ENCODE peak calls at places on chromosomes 4 and X, in nine cellular contexts. O is GM23338, U is astrocyte of the spinal cord, P is ovary, W is thoracic aorta, F is psoas muscle, V is tibial nerve, L is IMR-90, G is AG04450. J is an unnamed sample.

GRCh38 chr4:87856816-87857215 is 24.0 kb downstream of the MEPE start:
- DNase-seq in P (no peak), O (peak; percentile 22), V (no peak), U (no peak), G (no peak), F (no peak), W (no peak), L (no peak), J (no peak)

GRCh38 chr4:111960241-111960667 is 185.0 kb upstream of the FAM241A start:
- DNase-seq in G (no peak), V (no peak), O (no peak), F (no peak), P (no peak), L (no peak), W (no peak), U (peak; percentile 19), J (peak; percentile 68)

GRCh38 chr4:7557447-7557846 is 122.7 kb upstream of the PSAPL1 start:
- DNase-seq in U (peak; percentile 61), W (no peak), V (no peak), P (no peak), G (peak; percentile 27), F (no peak), L (peak; percentile 82), O (no peak), J (peak; percentile 96)

GRCh38 chrX:48919360-48919821 is 567 bp upstream of the PIM2 start:
- DNase-seq in O (peak; percentile 63), F (no peak), G (no peak), L (no peak), P (no peak), W (no peak), V (no peak), U (no peak), J (no peak)

GRCh38 chrX:154409222-154409871 is at the start of gene DNASE1L1:
- DNase-seq in L (peak; percentile 87), W (peak; percentile 73), G (peak; percentile 57), P (no peak), V (peak; percentile 52), U (peak; percentile 91), O (peak; percentile 86), F (peak; percentile 89), J (peak; percentile 89)

GRCh38 chrX:47798861-47799260 is 37.8 kb upstream of the ZNF81 start:
- DNase-seq in P (no peak), O (no peak), L (no peak), W (no peak), V (no peak), G (no peak), F (no peak), U (no peak), J (no peak)

GRCh38 chrX:122134291-122134690 is 1049.8 kb upstream of the GRIA3 start:
- DNase-seq in V (no peak), F (no peak), U (no peak), P (no peak), L (no peak), W (no peak), O (no peak), G (no peak), J (no peak)

GRCh38 chr4:2332201-2332975 is 70.5 kb upstream of the MXD4 start:
- DNase-seq in V (no peak), P (no peak), O (no peak), U (no peak), L (no peak), F (no peak), W (no peak), G (no peak), J (no peak)

GRCh38 chrX:49249071-49249470 is 13.8 kb downstream of the CCDC22 start:
- DNase-seq in L (no peak), O (no peak), W (no peak), V (no peak), U (no peak), G (no peak), P (no peak), F (no peak), J (no peak)

GRCh38 chrX:148020329-148020728 is 39.2 kb downstream of the FMR1NB start:
- DNase-seq in L (no peak), F (no peak), U (no peak), G (no peak), W (no peak), O (no peak), V (no peak), P (no peak), J (no peak)

GRCh38 chr4:71195932-71196331 is 142.9 kb upstream of the SLC4A4 start:
- DNase-seq in P (no peak), O (peak; percentile 74), U (peak; percentile 56), V (no peak), W (no peak), L (peak; percentile 87), F (no peak), G (peak; percentile 52), J (peak; percentile 82)

GRCh38 chr4:16158504-16158852 is 67.8 kb downstream of the TAPT1 start:
- DNase-seq in P (no peak), G (no peak), O (no peak), U (no peak), F (no peak), L (no peak), W (no peak), V (no peak), J (no peak)

GRCh38 chr4:159204566-159204965 is 101.7 kb downstream of the RAPGEF2 start:
- DNase-seq in O (no peak), L (no peak), V (no peak), W (no peak), U (no peak), G (no peak), F (no peak), P (no peak), J (no peak)

GRCh38 chrX:40496728-40497127 is 84.0 kb upstream of the ATP6AP2 start:
- DNase-seq in L (peak; percentile 29), F (no peak), G (peak; percentile 16), V (no peak), O (peak; percentile 59), U (peak; percentile 30), P (peak; percentile 13), W (no peak), J (peak; percentile 4)
- TF ChIP-seq CTCF in L (no peak), F (peak; percentile 5), G (peak; percentile 57), V (no peak), O (peak; percentile 22), U (peak; percentile 40), P (no peak), W (no peak), J (peak; percentile 38)

DNA sequence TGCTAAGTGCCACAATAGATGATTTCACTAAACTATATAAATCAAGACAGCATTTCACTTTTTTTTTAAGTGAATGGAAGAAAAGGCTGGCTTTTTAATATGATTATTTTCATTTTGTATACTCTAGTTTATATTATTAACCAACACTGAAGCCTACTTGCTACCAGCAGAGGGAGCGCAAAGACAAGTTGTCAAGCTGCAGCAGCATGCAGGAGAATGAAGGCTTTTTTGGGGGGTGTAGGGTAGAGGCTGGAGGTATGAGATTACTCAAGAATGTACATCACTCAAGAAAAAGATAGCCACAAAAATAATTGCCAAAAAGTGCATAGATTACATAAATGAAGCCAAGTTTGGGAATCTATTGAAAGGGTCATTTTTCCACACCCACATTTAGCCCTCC is 519.5 kb downstream of the FGF13 start:
- DNase-seq in U (peak; percentile 5), V (no peak), O (peak; percentile 61), F (no peak), L (peak; percentile 19), W (no peak), P (no peak), G (no peak), J (no peak)
- TF ChIP-seq CTCF in U (peak; percentile 35), V (peak; percentile 11), O (peak; percentile 81), F (peak; percentile 26), L (peak; percentile 48), W (peak; percentile 33), P (no peak), G (no peak), J (peak; percentile 37)

GRCh38 chr4:165010991-165011390 is 20.8 kb upstream of the TRIM60 start:
- DNase-seq in G (no peak), U (no peak), V (no peak), P (no peak), O (no peak), F (no peak), W (no peak), L (no peak), J (no peak)

GRCh38 chr4:165011403-165011802 is 20.4 kb upstream of the TRIM60 start:
- DNase-seq in F (no peak), L (no peak), G (no peak), W (no peak), U (no peak), V (no peak), O (no peak), P (no peak), J (no peak)

GRCh38 chr4:165013691-165014090 is 18.1 kb upstream of the TRIM60 start:
- DNase-seq in G (no peak), V (no peak), L (no peak), P (no peak), O (no peak), W (no peak), U (no peak), F (no peak), J (no peak)

GRCh38 chr4:165016971-165017370 is 14.8 kb upstream of the TRIM60 start:
- DNase-seq in G (no peak), W (no peak), L (no peak), O (peak; percentile 79), U (no peak), F (no peak), V (no peak), P (no peak), J (no peak)
- TF ChIP-seq CTCF in G (peak; percentile 32), W (no peak), L (peak; percentile 16), O (peak; percentile 80), U (no peak), F (no peak), V (no peak), P (no peak), J (peak; percentile 20)

GRCh38 chr4:24771241-24771640 is 24.1 kb upstream of the SOD3 start:
- DNase-seq in O (no peak), F (no peak), L (no peak), G (no peak), W (no peak), V (no peak), U (peak; percentile 46), P (no peak), J (no peak)

GRCh38 chr4:24772061-24772705 is 23.2 kb upstream of the SOD3 start:
- DNase-seq in W (no peak), G (no peak), U (no peak), V (no peak), O (no peak), L (no peak), F (no peak), P (no peak), J (no peak)

GRCh38 chr4:24774452-24774851 is 20.9 kb upstream of the SOD3 start:
- DNase-seq in W (no peak), V (no peak), O (no peak), F (no peak), L (peak; percentile 36), P (no peak), U (no peak), G (no peak), J (no peak)

GRCh38 chr4:24775209-24775608 is 20.2 kb upstream of the SOD3 start:
- DNase-seq in W (no peak), P (no peak), F (no peak), G (no peak), U (no peak), O (no peak), V (no peak), L (peak; percentile 55), J (peak; percentile 56)

DNA sequence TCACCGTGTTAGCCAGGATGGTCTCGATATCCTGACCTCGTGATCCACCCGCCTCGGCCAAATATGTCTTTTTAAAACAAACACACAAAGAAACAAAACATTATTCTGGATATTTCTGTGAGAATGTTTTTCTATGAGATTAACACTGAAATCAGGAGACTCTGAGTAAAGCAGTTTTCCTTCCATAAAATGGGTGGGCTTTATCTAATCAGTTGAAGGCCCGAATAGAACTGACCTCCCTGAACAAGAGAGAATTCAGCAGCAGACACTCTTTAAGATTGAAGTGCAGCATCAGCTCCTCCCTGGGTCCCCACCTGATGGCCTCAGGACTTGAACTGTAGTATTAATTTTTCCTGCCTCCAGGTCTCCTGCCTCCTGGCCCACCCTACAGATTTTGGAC is 22.4 kb upstream of the SOD3 start:
- DNase-seq in O (no peak), L (no peak), U (no peak), V (no peak), P (no peak), G (no peak), W (no peak), F (no peak), J (no peak)
- TF ChIP-seq CTCF in O (no peak), L (no peak), U (no peak), V (no peak), P (no peak), G (no peak), W (no peak), F (no peak), J (no peak)